ENCODE peak calls at places on chromosomes 11 and 22, in eight cellular contexts. J, Y, T, S, M, H, I and L are unnamed samples. For H3K36me3, the result is how much of the 10 kb centered on the place peaks cover.

GRCh38 chr11:27108809-27109208 is 68.2 kb downstream of the BBOX1 start:
- DNase-seq in M (no peak), S (no peak), H (no peak), T (no peak), Y (no peak), I (no peak), J (no peak), L (no peak)

GRCh38 chr22:30866811-30867271 is 101.7 kb downstream of the MORC2 start:
- DNase-seq in S (no peak), J (no peak), M (no peak), I (no peak), Y (peak), H (no peak), T (no peak), L (peak)

GRCh38 chr11:57249384-57250319 is 12.6 kb upstream of the APLNR start:
- DNase-seq in Y (peak), S (peak), I (peak), H (peak), M (peak), T (peak), J (peak), L (peak)

GRCh38 chr11:118910309-118911112 is 15.2 kb downstream of the BCL9L start:
- DNase-seq in M (peak), Y (peak), S (peak), I (peak), H (peak), J (peak), T (peak), L (no peak)

GRCh38 chr11:17798716-17799115 is 64.1 kb downstream of the KCNC1 start:
- DNase-seq in S (no peak), I (no peak), H (no peak), M (peak), T (no peak), J (no peak), Y (no peak), L (no peak)

GRCh38 chr22:23268139-23268712 is 87.9 kb downstream of the BCR start:
- DNase-seq in T (no peak), S (no peak), M (no peak), I (no peak), Y (peak), J (no peak), H (no peak), L (peak)

GRCh38 chr11:107741044-107741823 is 29.4 kb upstream of the SLN start:
- DNase-seq in H (peak), I (peak), S (no peak), M (no peak), Y (peak), T (peak), J (no peak), L (peak)

GRCh38 chr11:65873280-65874156 is 918 bp upstream of the EFEMP2 start:
- DNase-seq in I (peak), Y (peak), T (peak), H (peak), S (peak), J (peak), M (peak), L (peak)

GRCh38 chr11:66267379-66268209 is 845 bp upstream of the RAB1B start:
- DNase-seq in J (peak), T (peak), I (peak), H (peak), M (peak), Y (peak), S (peak), L (peak)

GRCh38 chr11:116658876-116659535 is 113.8 kb downstream of the BUD13 start:
- DNase-seq in Y (no peak), J (no peak), S (no peak), T (no peak), M (no peak), H (no peak), I (no peak), L (no peak)

GRCh38 chr11:76854709-76855108 is 6.0 kb upstream of the ACER3 start:
- DNase-seq in S (no peak), M (no peak), J (no peak), T (no peak), H (no peak), I (no peak), Y (no peak), L (no peak)

GRCh38 chr22:43446881-43447280 is 35.1 kb downstream of the MPPED1 start:
- DNase-seq in M (no peak), H (peak), S (no peak), Y (no peak), J (no peak), I (no peak), T (no peak), L (peak)

GRCh38 chr11:131504199-131504949 is 134.0 kb downstream of the NTM start:
- DNase-seq in M (no peak), S (no peak), H (peak), Y (peak), I (no peak), T (no peak), J (no peak), L (peak)

GRCh38 chr22:18096823-18097222 is 13.8 kb upstream of the TUBA8 start:
- DNase-seq in S (no peak), T (no peak), H (no peak), I (no peak), Y (no peak), M (no peak), J (no peak), L (no peak)

GRCh38 chr11:45180888-45181594 is 34.6 kb downstream of the PRDM11 start:
- DNase-seq in H (peak), I (peak), M (peak), J (peak), S (peak), T (peak), Y (peak), L (no peak)

GRCh38 chr22:17552737-17553136 is 10.6 kb upstream of the SLC25A18 start:
- DNase-seq in H (no peak), T (no peak), S (no peak), J (no peak), M (peak), I (peak), Y (no peak), L (no peak)

GRCh38 chr11:94796863-94797262 is 28.7 kb downstream of the AMOTL1 start:
- DNase-seq in H (no peak), I (no peak), S (no peak), M (no peak), J (no peak), Y (no peak), T (no peak), L (no peak)

GRCh38 chr22:29695129-29695926 is 24.5 kb upstream of the CABP7 start:
- DNase-seq in M (no peak), H (peak), T (no peak), S (no peak), Y (no peak), J (no peak), I (no peak), L (no peak)

GRCh38 chr22:29691636-29692326 is 28.0 kb upstream of the CABP7 start:
- DNase-seq in H (no peak), T (no peak), M (no peak), J (no peak), S (no peak), Y (peak), I (no peak), L (no peak)

GRCh38 chr22:29693151-29693550 is 26.7 kb upstream of the CABP7 start:
- DNase-seq in H (no peak), Y (no peak), M (no peak), T (no peak), S (no peak), J (no peak), I (no peak), L (no peak)

GRCh38 chr22:29692327-29692640 is 27.5 kb upstream of the CABP7 start:
- DNase-seq in T (no peak), M (no peak), J (no peak), S (no peak), H (no peak), I (no peak), Y (no peak), L (no peak)

DNA sequence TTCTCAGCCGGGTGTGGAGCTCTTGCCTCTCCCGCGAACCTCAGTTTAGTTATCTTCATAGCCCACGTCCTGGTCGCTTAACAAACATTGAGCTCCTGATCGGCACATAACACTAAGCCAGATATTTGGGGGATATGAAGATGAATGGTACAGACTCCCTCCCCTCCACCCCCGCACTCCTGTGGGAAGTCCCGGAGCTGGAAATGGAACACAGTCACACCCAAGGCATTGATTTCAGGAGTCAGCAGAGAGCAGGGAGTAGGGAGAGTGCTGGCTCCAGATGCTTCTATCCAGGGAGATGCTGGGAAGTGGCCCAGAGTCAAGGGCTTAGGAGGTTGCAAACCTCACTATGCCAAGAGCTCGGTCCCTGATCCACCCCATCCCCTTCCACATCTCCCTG is 26.1 kb upstream of the CABP7 start:
- DNase-seq in Y (no peak), I (no peak), T (no peak), J (no peak), S (no peak), M (no peak), H (no peak), L (no peak)
- H3K27ac ChIP-seq in Y (no peak), I (no peak), T (no peak), J (no peak), S (no peak), M (no peak), H (no peak), L (no peak)

GRCh38 chr11:592918-593317 is 16.6 kb downstream of the PHRF1 start:
- DNase-seq in Y (no peak), J (no peak), I (no peak), T (no peak), H (no peak), S (no peak), M (no peak), L (no peak)
- H3K36me3 ChIP-seq in Y (under half), J (under half), I (under half), T (under half), H (half or more), S (half or more), M (under half), L (under half)

DNA sequence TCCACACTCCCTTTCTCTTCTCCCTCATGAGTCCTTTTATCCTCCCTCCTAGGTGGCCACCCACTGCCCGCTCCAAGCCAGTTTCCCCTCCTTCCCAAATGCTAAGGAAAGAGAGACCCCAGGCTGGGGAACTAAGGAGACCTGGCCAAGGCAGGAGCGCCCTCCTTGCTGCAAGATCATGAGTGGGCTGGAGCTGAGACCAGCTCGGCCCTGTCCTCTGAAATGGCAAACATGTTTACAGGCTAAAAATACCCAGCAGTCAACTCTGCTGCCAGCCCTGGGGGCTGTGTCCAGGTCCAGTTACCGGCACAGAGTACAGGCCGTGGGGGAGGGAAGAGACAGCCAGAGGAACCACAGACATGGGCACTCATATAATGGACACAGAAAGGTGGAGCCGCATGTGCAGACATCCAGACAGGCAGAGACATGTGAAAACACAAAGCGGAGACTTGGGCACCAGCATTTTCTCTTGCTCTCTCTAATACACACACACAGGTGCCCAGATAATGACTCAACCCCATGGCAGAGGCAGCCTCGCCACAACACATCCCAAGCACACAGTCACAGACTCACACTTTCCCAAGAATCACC is 1.2 kb upstream of the AHNAK start:
- DNase-seq in M (peak), T (no peak), H (no peak), S (peak), Y (no peak), J (no peak), I (no peak), L (no peak)
- H3K27ac ChIP-seq in M (peak), T (no peak), H (no peak), S (peak), Y (no peak), J (peak), I (peak), L (no peak)

DNA sequence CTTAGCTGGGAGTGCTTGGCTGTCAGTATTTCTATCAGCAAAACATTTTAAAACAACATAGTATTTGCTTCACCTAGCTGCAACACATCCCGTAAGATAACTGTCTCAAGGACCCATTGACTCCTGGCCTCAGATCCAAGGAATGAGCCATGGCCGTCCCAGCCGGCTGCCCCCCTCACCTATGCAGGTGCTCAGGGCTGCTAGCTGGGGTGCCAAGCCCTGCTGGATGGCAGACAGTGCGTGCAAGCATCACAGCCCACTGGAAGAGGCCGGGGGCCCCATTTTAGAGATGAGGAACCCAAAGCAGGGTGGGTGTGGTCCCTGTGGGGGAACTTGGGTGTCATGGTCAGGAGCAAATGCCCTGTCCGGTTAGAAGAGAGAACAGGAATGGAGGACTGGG is 8.5 kb downstream of the PSMC3 start:
- DNase-seq in S (no peak), H (no peak), Y (no peak), T (no peak), M (no peak), I (no peak), J (no peak), L (no peak)
- H3K36me3 ChIP-seq in S (half or more), H (half or more), Y (under half), T (under half), M (under half), I (under half), J (under half), L (under half)

GRCh38 chr11:33195391-33196190 is 34.3 kb upstream of the CSTF3 start:
- DNase-seq in J (no peak), T (no peak), H (no peak), Y (no peak), M (no peak), I (no peak), S (no peak), L (no peak)

GRCh38 chr11:33194455-33194854 is 33.2 kb upstream of the CSTF3 start:
- DNase-seq in Y (no peak), M (no peak), H (no peak), T (no peak), I (no peak), J (no peak), S (no peak), L (no peak)

GRCh38 chr11:33197915-33198727 is 36.8 kb upstream of the CSTF3 start:
- DNase-seq in T (no peak), H (peak), I (no peak), J (no peak), S (no peak), M (no peak), Y (no peak), L (no peak)
- H3K27ac ChIP-seq in T (no peak), H (no peak), I (no peak), J (no peak), S (no peak), M (no peak), Y (no peak), L (no peak)

GRCh38 chr11:34466802-34467488 is 28.2 kb downstream of the CAT start:
- DNase-seq in H (no peak), I (no peak), T (no peak), S (no peak), M (no peak), Y (peak), J (no peak), L (no peak)
- H3K36me3 ChIP-seq in H (under half), I (half or more), T (under half), S (half or more), M (under half), Y (under half), J (under half), L (under half)